ENCODE peak calls at places on chromosomes 5 and 9, in six cellular contexts. Q, W, F, A, I and G are unnamed samples.
A peak's percentile ranks its signal among the peaks of the same experiment; 100 is the strongest.

GRCh38 chr9:123537809-123538208 is 181.8 kb downstream of the CRB2 start:
- DNase-seq in F (no peak), Q (no peak), A (no peak), W (no peak), I (no peak), G (no peak)

GRCh38 chr9:127509955-127510299 is 58.6 kb downstream of the LRSAM1 start:
- DNase-seq in I (peak; percentile 76), Q (no peak), W (no peak), A (no peak), F (no peak), G (no peak)

GRCh38 chr9:71921190-71921814 is 9.9 kb downstream of the C9orf85 start:
- DNase-seq in Q (no peak), I (no peak), F (no peak), A (no peak), W (no peak), G (no peak)

GRCh38 chr9:995776-996175 is 19.3 kb downstream of the DMRT3 start:
- DNase-seq in I (no peak), A (no peak), W (no peak), F (no peak), Q (no peak), G (peak; percentile 15)

GRCh38 chr9:124834586-124834985 is 18.7 kb upstream of the WDR38 start:
- DNase-seq in Q (no peak), F (no peak), I (no peak), W (no peak), A (no peak), G (no peak)

GRCh38 chr5:127080001-127080478 is 6.7 kb upstream of the C5orf63 start:
- DNase-seq in Q (no peak), I (no peak), W (no peak), A (no peak), F (no peak), G (no peak)

GRCh38 chr5:66440202-66440680 is 156.0 kb upstream of the MAST4 start:
- DNase-seq in F (peak; percentile 81), W (no peak), I (no peak), Q (peak; percentile 83), A (no peak), G (no peak)

GRCh38 chr5:54534306-54534705 is 16.7 kb downstream of the SNX18 start:
- DNase-seq in A (no peak), Q (no peak), F (no peak), I (no peak), W (no peak), G (no peak)

GRCh38 chr9:70049236-70049635 is 5.6 kb downstream of the MAMDC2 start:
- DNase-seq in Q (peak; percentile 89), I (peak; percentile 93), F (peak; percentile 87), W (peak; percentile 84), A (peak; percentile 89), G (no peak)

GRCh38 chr9:10612649-10613398 is at the start of gene PTPRD:
- DNase-seq in Q (no peak), W (no peak), I (no peak), F (no peak), A (no peak), G (no peak)

GRCh38 chr5:138491284-138491648 is 26.0 kb downstream of the EGR1 start:
- DNase-seq in F (no peak), W (no peak), A (no peak), Q (no peak), I (no peak), G (no peak)

GRCh38 chr5:138495351-138495750 is 30.1 kb downstream of the EGR1 start:
- DNase-seq in W (no peak), A (no peak), I (no peak), Q (no peak), F (no peak), G (no peak)

GRCh38 chr5:138490648-138491283 is 25.5 kb downstream of the EGR1 start:
- DNase-seq in I (no peak), W (no peak), A (no peak), F (no peak), Q (no peak), G (no peak)

GRCh38 chr5:138491669-138492551 is 26.6 kb downstream of the EGR1 start:
- DNase-seq in I (peak; percentile 96), F (peak; percentile 91), W (peak; percentile 92), A (peak; percentile 76), Q (peak; percentile 90), G (no peak)

GRCh38 chr5:138492552-138493045 is 27.3 kb downstream of the EGR1 start:
- DNase-seq in Q (no peak), I (no peak), A (no peak), F (no peak), W (no peak), G (no peak)
- H3K4me3 ChIP-seq in Q (peak overlapping the region; percentile 61), I (peak overlapping the region; percentile 51), A (peak overlapping the region; percentile 57), F (peak overlapping the region; percentile 47), W (peak overlapping the region; percentile 65), G (peak overlapping the region; percentile 46)

GRCh38 chr5:74477082-74477453 is 163.5 kb downstream of the ENC1 start:
- DNase-seq in Q (no peak), A (no peak), F (no peak), I (no peak), W (no peak), G (no peak)
- TF ChIP-seq CTCF in Q (no peak), A (no peak), F (no peak), I (no peak), W (no peak), G (no peak)

DNA sequence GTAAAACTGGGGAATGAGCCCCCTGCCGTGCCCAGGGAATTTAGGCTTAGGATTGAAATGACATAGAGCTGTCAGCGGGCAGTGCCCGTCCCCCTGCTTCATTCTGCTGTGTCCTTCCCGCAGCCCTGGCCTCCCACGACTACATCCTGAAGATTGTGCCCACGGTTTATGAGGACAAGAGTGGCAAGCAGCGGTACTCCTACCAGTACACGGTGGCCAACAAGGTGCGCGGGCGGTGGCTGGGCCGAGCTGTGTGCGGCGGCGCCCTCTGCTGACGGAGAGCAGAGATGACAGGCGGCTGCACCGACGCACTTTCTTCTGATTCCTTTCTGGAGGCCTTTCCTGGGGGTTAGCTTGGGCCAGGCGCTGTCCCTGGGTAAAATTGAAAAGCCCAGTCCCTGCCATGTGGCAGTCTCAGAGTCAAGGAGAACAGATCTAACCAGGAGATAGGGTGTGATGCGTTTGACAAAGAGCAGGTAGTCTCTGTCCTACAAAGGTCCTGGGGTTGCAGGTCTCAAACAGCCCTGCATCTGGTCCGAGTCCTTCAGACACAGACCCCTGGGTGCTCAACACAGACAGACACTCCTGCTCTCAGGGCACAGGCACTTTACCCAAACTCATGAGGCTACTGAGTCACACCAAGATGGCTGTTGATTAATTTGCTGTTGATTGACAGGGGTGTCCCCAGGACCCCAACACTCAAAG is 26.8 kb upstream of the RPL26L1 start:
- DNase-seq in I (peak; percentile 87), F (peak; percentile 85), Q (peak; percentile 78), A (peak; percentile 55), W (peak; percentile 64), G (no peak)
- H3K4me3 ChIP-seq in I (no peak overlapping the region), F (no peak overlapping the region), Q (no peak overlapping the region), A (no peak overlapping the region), W (no peak overlapping the region), G (no peak overlapping the region)

DNA sequence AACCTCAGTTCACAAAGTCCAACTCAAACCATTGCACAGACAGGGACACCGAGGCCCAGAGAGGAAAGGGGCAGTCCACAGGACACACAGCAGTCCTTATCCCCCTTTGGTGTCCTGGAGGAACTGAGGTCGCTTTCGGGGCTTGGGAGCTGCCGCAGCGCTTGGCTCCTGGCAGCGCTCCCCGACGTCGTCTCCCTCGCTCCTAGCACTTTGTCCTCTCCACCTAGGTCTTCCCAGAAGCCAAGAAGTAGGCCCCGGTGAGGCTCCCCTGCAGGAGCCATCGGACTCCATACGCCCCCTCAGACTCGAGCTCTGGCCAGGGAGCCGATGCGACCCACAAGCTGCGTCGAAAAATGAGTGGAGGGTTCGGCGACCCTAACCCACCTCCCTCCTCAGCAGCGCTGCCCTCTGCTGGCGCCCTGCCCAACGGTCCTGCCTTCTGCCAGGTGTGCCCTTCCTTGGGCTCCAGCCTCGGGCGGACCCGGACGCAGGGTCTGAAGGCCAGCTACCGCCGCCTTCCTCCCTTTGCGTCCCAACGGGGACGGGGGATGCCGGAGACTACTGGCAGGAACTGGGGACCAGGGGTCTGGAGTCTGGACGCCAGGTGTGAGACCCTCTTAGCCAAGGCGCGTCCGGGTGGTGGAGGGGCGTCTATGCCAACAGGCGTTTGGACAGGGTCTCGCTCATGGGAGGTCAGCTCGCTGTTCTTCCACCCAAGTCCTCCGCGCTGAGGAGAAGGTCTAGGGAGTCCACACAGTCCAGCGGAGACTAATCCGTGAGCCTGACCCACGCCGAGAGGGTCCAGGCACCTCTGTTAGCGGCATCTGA is 2.1 kb upstream of the PRDM12 start:
- DNase-seq in W (no peak), F (no peak), A (no peak), I (no peak), Q (no peak), G (no peak)
- TF ChIP-seq CTCF in W (no peak), F (no peak), A (no peak), I (no peak), Q (no peak), G (no peak)